ENCODE peak calls at places on chromosomes 11 and 22, in four cellular contexts. L is activated CD8-positive, alpha-beta memory T cell treated with anti-CD3 and anti-CD28 coated beads, Interleukin-2, amount 50 U/mL, for 48 hours; N is NCI-H2171; E is NCI-H187. J is an unnamed sample.
A peak's percentile ranks its signal among the peaks of the same experiment; 100 is the strongest.

GRCh38 chr11:95884364-95884763 is 39.5 kb downstream of the MTMR2 start:
- DNase-seq in L (no peak), N (no peak), E (no peak), J (no peak)

GRCh38 chr11:59776210-59777066 is 21.3 kb downstream of the STX3 start:
- DNase-seq in L (no peak), N (no peak), E (no peak), J (no peak)

GRCh38 chr11:132022718-132023117 is 652.3 kb downstream of the NTM start:
- DNase-seq in L (no peak), N (no peak), E (no peak), J (no peak)

GRCh38 chr22:27331526-27332281 is 469.9 kb downstream of the MN1 start:
- DNase-seq in L (no peak), N (no peak), E (no peak), J (no peak)

GRCh38 chr11:69483696-69484426 is 2.4 kb downstream of the LINC01488 start:
- DNase-seq in L (no peak), N (no peak), E (no peak), J (no peak)

GRCh38 chr11:62816567-62816966 is 11.3 kb upstream of the NXF1 start:
- DNase-seq in L (no peak), N (no peak), E (no peak), J (no peak)

GRCh38 chr11:55714982-55715888 is 53.2 kb downstream of the OR4C6 start:
- DNase-seq in L (peak; percentile 50), N (no peak), E (no peak), J (no peak)

GRCh38 chr11:65422633-65423515 is at the start of gene NEAT1:
- DNase-seq in L (peak; percentile 99), N (peak; percentile 38), E (peak; percentile 61), J (peak; percentile 94)

GRCh38 chr22:36803358-36803757 is 13.5 kb downstream of the PVALB start:
- DNase-seq in L (no peak), N (no peak), E (no peak), J (no peak)

GRCh38 chr11:70398834-70399680 is 728 bp downstream of the CTTN start:
- DNase-seq in L (no peak), N (no peak), E (no peak), J (no peak)

GRCh38 chr11:78216571-78217287 is 28.0 kb downstream of the USP35 start:
- DNase-seq in L (no peak), N (no peak), E (no peak), J (no peak)

GRCh38 chr11:65435330-65435931 is 12.8 kb downstream of the NEAT1 start:
- DNase-seq in L (peak; percentile 46), N (no peak), E (no peak), J (no peak)

GRCh38 chr11:90135016-90135415 is 553 bp downstream of the NAALAD2 start:
- DNase-seq in L (no peak), N (no peak), E (no peak), J (no peak)

GRCh38 chr11:2884424-2884815 is 1.2 kb downstream of the CDKN1C start:
- DNase-seq in L (no peak), N (no peak), E (no peak), J (no peak)

GRCh38 chr11:117823941-117824420 is 563 bp downstream of the FXYD2 start:
- DNase-seq in L (peak; percentile 68), N (no peak), E (no peak), J (no peak)

GRCh38 chr11:120248551-120249278 is 8.8 kb downstream of the POU2F3 start:
- DNase-seq in L (no peak), N (no peak), E (no peak), J (no peak)

GRCh38 chr11:134125507-134125906 is 56.6 kb downstream of the JAM3 start:
- DNase-seq in L (no peak), N (no peak), E (no peak), J (no peak)

GRCh38 chr11:122817121-122817520 is 21.2 kb upstream of the CRTAM start:
- DNase-seq in L (no peak), N (no peak), E (no peak), J (no peak)

GRCh38 chr11:123203934-123204333 is 8.9 kb upstream of the CLMP start:
- DNase-seq in L (no peak), N (no peak), E (no peak), J (no peak)

GRCh38 chr22:20188567-20188877 is 37.7 kb upstream of the CCDC188 start:
- DNase-seq in L (no peak), N (no peak), E (no peak), J (no peak)

GRCh38 chr11:122682464-122682863 is 26.9 kb downstream of the UBASH3B start:
- DNase-seq in L (no peak), N (no peak), E (no peak), J (no peak)

GRCh38 chr11:34379081-34379480 is 21.3 kb upstream of the ABTB2 start:
- DNase-seq in L (no peak), N (no peak), E (no peak), J (no peak)

GRCh38 chr22:22210889-22211833 is 33.4 kb upstream of the VPREB1 start:
- DNase-seq in L (no peak), N (no peak), E (no peak), J (no peak)

GRCh38 chr22:44702479-44703219 is 645 bp downstream of the PRR5 start:
- DNase-seq in L (peak; percentile 70), N (no peak), E (no peak), J (peak; percentile 39)

GRCh38 chr11:124867700-124868099 is 2.5 kb downstream of the ROBO3 start:
- DNase-seq in L (no peak), N (no peak), E (no peak), J (no peak)

GRCh38 chr22:44196731-44197131 is 16.0 kb downstream of the PARVG start:
- DNase-seq in L (no peak), N (no peak), E (no peak), J (no peak)

GRCh38 chr11:126355324-126355925 is at the start of gene ST3GAL4:
- DNase-seq in L (peak; percentile 85), N (peak; percentile 75), E (no peak), J (peak; percentile 74)

GRCh38 chr22:30265851-30266444 is 703 bp downstream of the OSM start:
- DNase-seq in L (peak; percentile 90), N (no peak), E (no peak), J (peak; percentile 88)

GRCh38 chr22:46754110-46754799 is 8.2 kb upstream of the TBC1D22A start:
- DNase-seq in L (no peak), N (no peak), E (no peak), J (peak; percentile 46)

GRCh38 chr11:134207538-134208239 is 16.1 kb downstream of the NCAPD3 start:
- DNase-seq in L (peak; percentile 73), N (no peak), E (no peak), J (peak; percentile 69)

GRCh38 chr22:44091021-44091721 is 67.1 kb downstream of the PARVB start:
- DNase-seq in L (peak; percentile 56), N (no peak), E (no peak), J (peak; percentile 48)

GRCh38 chr11:11313426-11313825 is 39.6 kb downstream of the CSNK2A3 start:
- DNase-seq in L (no peak), N (no peak), E (no peak), J (no peak)

J was measured in activated naive CD4-positive, alpha-beta T cell treated with Interleukin-2 at 50 U/mL for 16 hours.